ENCODE peak calls at places on chromosomes 3 and 15, in seven cellular contexts. D is HCT116, Z is K562, O is SK-N-SH, L is H1, E is HepG2, F is GM12878. B is an unnamed sample.

GRCh38 chr3:73536952-73537351 is 87.8 kb downstream of the PDZRN3 start:
- DNase-seq in D (no peak), Z (no peak), O (no peak), L (no peak), E (no peak), F (no peak), B (no peak)

GRCh38 chr3:38084019-38084968 is 45.3 kb downstream of the DLEC1 start:
- DNase-seq in D (no peak), Z (peak; percentile 35), O (peak; percentile 48), L (no peak), E (peak; percentile 12), F (no peak), B (peak; percentile 57)

GRCh38 chr15:67937153-67937761 is 97.4 kb upstream of the RNU6-1 start:
- DNase-seq in D (no peak), Z (no peak), O (no peak), L (no peak), E (no peak), F (no peak), B (peak; percentile 56)

GRCh38 chr3:105755121-105755886 is 113.5 kb downstream of the CBLB start:
- DNase-seq in D (no peak), Z (no peak), O (no peak), L (no peak), E (no peak), F (no peak), B (no peak)

GRCh38 chr15:44250566-44250965 is 38.0 kb upstream of the GOLM2 start:
- DNase-seq in D (no peak), Z (no peak), O (no peak), L (no peak), E (no peak), F (no peak), B (no peak)

GRCh38 chr15:38669160-38669505 is 104.5 kb upstream of the RASGRP1 start:
- DNase-seq in D (no peak), Z (no peak), O (no peak), L (no peak), E (no peak), F (no peak), B (no peak)

GRCh38 chr15:33242669-33243191 is 48.2 kb upstream of the FMN1 start:
- DNase-seq in D (no peak), Z (no peak), O (peak; percentile 25), L (no peak), E (no peak), F (no peak), B (no peak)

GRCh38 chr15:67127334-67127664 is 61.9 kb downstream of the SMAD3 start:
- DNase-seq in D (no peak), Z (no peak), O (no peak), L (no peak), E (no peak), F (no peak), B (no peak)

GRCh38 chr15:91561371-91562100 is 292.0 kb upstream of the SLCO3A1 start:
- DNase-seq in D (no peak), Z (no peak), O (no peak), L (no peak), E (no peak), F (no peak), B (no peak)

GRCh38 chr15:57547243-57547755 is 44.4 kb upstream of the MYZAP start:
- DNase-seq in D (no peak), Z (no peak), O (no peak), L (no peak), E (no peak), F (no peak), B (no peak)

DNA sequence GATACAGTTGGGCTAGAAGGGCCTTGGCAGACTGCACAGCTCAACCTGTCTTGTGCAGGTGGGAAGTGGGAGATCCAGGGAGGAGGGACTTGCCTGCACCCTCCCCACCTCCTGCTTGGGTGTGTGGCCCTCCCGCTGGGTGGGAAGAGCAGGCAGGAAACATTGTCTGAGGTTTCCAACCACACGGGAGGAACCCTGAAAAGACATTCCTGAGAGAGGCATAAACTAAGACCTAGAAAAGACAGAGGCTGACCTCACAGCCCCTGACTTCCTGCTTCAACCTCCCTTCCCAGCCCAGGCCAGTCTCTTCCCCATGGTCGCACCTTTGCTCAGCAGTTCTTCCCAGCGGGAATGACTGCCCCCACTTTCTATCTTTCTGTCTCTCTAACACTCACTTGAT is 46.3 kb upstream of the INSYN1 start:
- DNase-seq in D (no peak), Z (no peak), O (no peak), L (no peak), E (no peak), F (no peak), B (no peak)
- TF ChIP-seq JUND in D (no peak), Z (no peak), O (no peak), L (no peak), E (no peak), F (no peak), B (no peak)

GRCh38 chr3:126118591-126118990 is 34.7 kb upstream of the SLC41A3 start:
- DNase-seq in D (no peak), Z (no peak), O (no peak), L (no peak), E (no peak), F (no peak), B (no peak)

GRCh38 chr3:126119008-126119675 is 35.2 kb upstream of the SLC41A3 start:
- DNase-seq in D (no peak), Z (no peak), O (no peak), L (no peak), E (no peak), F (no peak), B (peak; percentile 16)

GRCh38 chr3:126117212-126117611 is 33.3 kb upstream of the SLC41A3 start:
- DNase-seq in D (no peak), Z (no peak), O (no peak), L (no peak), E (no peak), F (no peak), B (no peak)

GRCh38 chr3:126116526-126116925 is 32.6 kb upstream of the SLC41A3 start:
- DNase-seq in D (no peak), Z (no peak), O (no peak), L (no peak), E (no peak), F (no peak), B (no peak)

DNA sequence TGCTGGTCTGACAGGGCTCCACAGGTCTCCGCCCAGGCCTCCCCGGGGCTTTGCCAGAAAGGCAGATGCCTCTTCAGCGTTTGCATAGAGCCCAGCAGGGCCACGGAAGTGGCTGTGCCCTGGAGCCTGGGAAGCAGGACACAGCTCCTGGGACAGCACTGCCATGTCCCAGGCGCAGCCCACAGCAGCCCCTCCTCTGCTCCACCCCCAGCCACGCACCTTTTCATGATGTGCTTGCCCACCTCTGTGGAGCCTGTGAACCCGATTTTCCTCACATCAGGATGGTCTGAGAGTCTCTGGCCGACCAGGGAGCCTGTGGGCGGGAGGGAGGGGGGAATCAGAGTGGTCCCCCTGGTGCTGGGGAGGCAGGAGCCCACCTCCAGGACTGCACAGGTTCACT is 33.9 kb upstream of the SLC41A3 start:
- DNase-seq in D (no peak), Z (no peak), O (no peak), L (no peak), E (no peak), F (no peak), B (no peak)
- TF ChIP-seq JUND in D (no peak), Z (no peak), O (no peak), L (no peak), E (no peak), F (no peak), B (no peak)

GRCh38 chr3:162702768-162703385 is 1206.3 kb downstream of the OTOL1 start:
- DNase-seq in D (no peak), Z (no peak), O (no peak), L (no peak), E (no peak), F (no peak), B (no peak)
- TF ChIP-seq JUND in D (no peak), Z (no peak), O (no peak), L (no peak), E (no peak), F (no peak), B (no peak)

GRCh38 chr3:87901141-87901540 is 157.7 kb downstream of the CGGBP1 start:
- DNase-seq in D (no peak), Z (no peak), O (no peak), L (no peak), E (no peak), F (no peak), B (no peak)

GRCh38 chr3:87895983-87896382 is 162.8 kb downstream of the CGGBP1 start:
- DNase-seq in D (no peak), Z (no peak), O (no peak), L (no peak), E (no peak), F (no peak), B (no peak)

GRCh38 chr3:87898971-87899370 is 159.8 kb downstream of the CGGBP1 start:
- DNase-seq in D (no peak), Z (no peak), O (no peak), L (no peak), E (no peak), F (no peak), B (no peak)

GRCh38 chr3:87900061-87900460 is 158.7 kb downstream of the CGGBP1 start:
- DNase-seq in D (no peak), Z (no peak), O (peak; percentile 1), L (no peak), E (no peak), F (no peak), B (peak; percentile 2)
- TF ChIP-seq JUND in D (no peak), Z (no peak), O (no peak), L (no peak), E (no peak), F (no peak), B (no peak)

DNA sequence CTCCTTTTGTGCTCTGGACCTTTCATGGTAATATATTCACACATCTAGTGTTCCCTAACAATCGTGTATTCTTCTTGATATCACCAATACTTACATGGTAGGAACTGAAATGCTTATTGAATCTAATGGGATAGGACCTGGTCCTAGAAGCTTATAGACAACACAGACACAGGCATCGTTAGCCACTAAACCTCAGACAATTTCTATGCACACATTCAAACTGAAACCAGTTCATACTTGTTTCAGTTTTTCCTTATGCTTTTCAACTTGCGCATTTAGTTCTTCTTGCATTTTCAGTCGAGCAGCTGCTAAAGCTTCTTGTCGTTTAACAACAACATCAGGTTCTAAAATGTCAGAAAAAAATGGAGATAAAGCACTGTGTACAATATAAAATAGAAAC is 2.3 kb downstream of the SELENOS start:
- DNase-seq in D (no peak), Z (no peak), O (no peak), L (no peak), E (no peak), F (peak; percentile 57), B (no peak)
- TF ChIP-seq JUND in D (no peak), Z (no peak), O (no peak), L (no peak), E (no peak), F (no peak), B (no peak)

B was measured in T47D.